ENCODE peak calls at places on chromosome 12, in four cellular contexts. N, U, R and J are unnamed samples.

GRCh38 chr12:109144224-109144623 is 27.8 kb downstream of the ACACB start:
- DNase-seq in N (no peak), U (no peak), R (no peak), J (no peak)

GRCh38 chr12:2796187-2796663 is 1.5 kb downstream of the FKBP4 start:
- DNase-seq in U (no peak), N (no peak), R (no peak), J (no peak)

GRCh38 chr12:89212339-89212771 is 139.9 kb downstream of the DUSP6 start:
- DNase-seq in N (no peak), U (no peak), R (no peak), J (no peak)

GRCh38 chr12:108475396-108475795 is 39.7 kb upstream of the FICD start:
- DNase-seq in U (no peak), R (no peak), N (no peak), J (no peak)

GRCh38 chr12:12964255-12964654 is 12.3 kb upstream of the GPRC5D start:
- DNase-seq in N (no peak), R (no peak), U (no peak), J (no peak)

GRCh38 chr12:31594681-31595080 is 3.7 kb upstream of the DENND5B start:
- DNase-seq in R (no peak), N (no peak), U (no peak), J (no peak)

GRCh38 chr12:111858778-111859177 is 16.8 kb downstream of the MAPKAPK5 start:
- DNase-seq in U (no peak), N (no peak), R (no peak), J (no peak)

GRCh38 chr12:40446385-40446784 is 221.6 kb downstream of the LRRK2 start:
- DNase-seq in R (peak), U (no peak), N (no peak), J (no peak)

GRCh38 chr12:795305-795704 is 42.9 kb downstream of the WNK1 start:
- DNase-seq in R (no peak), N (no peak), U (no peak), J (no peak)

GRCh38 chr12:115261691-115262398 is 577.9 kb upstream of the TBX3 start:
- DNase-seq in R (no peak), U (no peak), N (no peak), J (no peak)

GRCh38 chr12:16324772-16325171 is 22.7 kb upstream of the MGST1 start:
- DNase-seq in N (no peak), R (no peak), U (no peak), J (no peak)

GRCh38 chr12:3757261-3757660 is 4.4 kb upstream of the CRACR2A start:
- DNase-seq in R (no peak), N (no peak), U (no peak), J (no peak)

GRCh38 chr12:45590646-45591045 is 138.9 kb upstream of the ARID2 start:
- DNase-seq in N (no peak), U (no peak), R (no peak), J (no peak)

GRCh38 chr12:108099778-108100177 is 29.3 kb upstream of the WSCD2 start:
- DNase-seq in R (no peak), N (no peak), U (no peak), J (no peak)